ENCODE peak calls at places on chromosomes 1 and 21, in four cellular contexts. One of them, this sample, is unnamed.

GRCh38 chr1:81414417-81415087 is 386.2 kb upstream of the ADGRL2 start:
- DNase-seq in uterus: peak
- DNase-seq in body of pancreas: peak
- DNase-seq in cardiac muscle cell: peak
- DNase-seq in this sample: peak

GRCh38 chr1:170131984-170132383 is 13.8 kb upstream of the NTMT2 start:
- DNase-seq in cardiac muscle cell: no peak
- DNase-seq in body of pancreas: no peak
- DNase-seq in uterus: no peak
- DNase-seq in this sample: no peak

GRCh38 chr21:44079846-44080245 is 27.4 kb upstream of the PWP2 start:
- DNase-seq in body of pancreas: no peak
- DNase-seq in cardiac muscle cell: no peak
- DNase-seq in uterus: no peak
- DNase-seq in this sample: no peak

GRCh38 chr1:53459321-53460175 is at the start of gene DMRTB1:
- DNase-seq in body of pancreas: no peak
- DNase-seq in cardiac muscle cell: no peak
- DNase-seq in uterus: no peak
- DNase-seq in this sample: peak

GRCh38 chr1:50681931-50682330 is 258.7 kb upstream of the DMRTA2 start:
- DNase-seq in cardiac muscle cell: no peak
- DNase-seq in uterus: no peak
- DNase-seq in body of pancreas: no peak
- DNase-seq in this sample: no peak

GRCh38 chr1:115647000-115647399 is 5.2 kb downstream of the VANGL1 start:
- DNase-seq in cardiac muscle cell: no peak
- DNase-seq in body of pancreas: peak
- DNase-seq in uterus: no peak
- DNase-seq in this sample: no peak

GRCh38 chr1:24775901-24776300 is 30.7 kb downstream of the CLIC4 start:
- DNase-seq in uterus: no peak
- DNase-seq in cardiac muscle cell: no peak
- DNase-seq in body of pancreas: no peak
- DNase-seq in this sample: no peak

GRCh38 chr1:67682659-67683197 is 2.3 kb upstream of the GADD45A start:
- DNase-seq in cardiac muscle cell: no peak
- DNase-seq in body of pancreas: no peak
- DNase-seq in uterus: no peak
- DNase-seq in this sample: no peak

GRCh38 chr1:228911225-228911624 is 175.9 kb downstream of the RHOU start:
- DNase-seq in body of pancreas: no peak
- DNase-seq in cardiac muscle cell: no peak
- DNase-seq in uterus: no peak
- DNase-seq in this sample: no peak

GRCh38 chr1:89725016-89725380 is 92.1 kb downstream of the LRRC8C start:
- DNase-seq in cardiac muscle cell: no peak
- DNase-seq in uterus: no peak
- DNase-seq in body of pancreas: peak
- DNase-seq in this sample: no peak

GRCh38 chr1:94875794-94876193 is 51.1 kb downstream of the CNN3 start:
- DNase-seq in body of pancreas: no peak
- DNase-seq in uterus: no peak
- DNase-seq in cardiac muscle cell: no peak
- DNase-seq in this sample: no peak

GRCh38 chr21:42056468-42056867 is 14.6 kb upstream of the UMODL1 start:
- DNase-seq in body of pancreas: no peak
- DNase-seq in uterus: no peak
- DNase-seq in cardiac muscle cell: no peak
- DNase-seq in this sample: no peak

GRCh38 chr1:155079487-155080249 is 1.0 kb downstream of the EFNA3 start:
- DNase-seq in cardiac muscle cell: peak
- DNase-seq in body of pancreas: no peak
- DNase-seq in uterus: no peak
- DNase-seq in this sample: no peak

GRCh38 chr1:15153842-15154479 is 414 bp downstream of the TMEM51 start:
- DNase-seq in cardiac muscle cell: peak
- DNase-seq in uterus: peak
- DNase-seq in body of pancreas: peak
- DNase-seq in this sample: no peak

GRCh38 chr1:22557341-22557950 is 5.8 kb upstream of the EPHA8 start:
- DNase-seq in body of pancreas: no peak
- DNase-seq in cardiac muscle cell: peak
- DNase-seq in uterus: no peak
- DNase-seq in this sample: no peak

GRCh38 chr1:25707280-25708016 is 90.9 kb downstream of the MAN1C1 start:
- DNase-seq in uterus: peak
- DNase-seq in body of pancreas: no peak
- DNase-seq in cardiac muscle cell: no peak
- DNase-seq in this sample: no peak

GRCh38 chr1:192489748-192490147 is 85.8 kb upstream of the RGS1 start:
- DNase-seq in uterus: peak
- DNase-seq in body of pancreas: peak
- DNase-seq in cardiac muscle cell: peak
- DNase-seq in this sample: peak

GRCh38 chr1:210366767-210367166 is 38.1 kb downstream of the HHAT start:
- DNase-seq in cardiac muscle cell: no peak
- DNase-seq in uterus: no peak
- DNase-seq in body of pancreas: no peak
- DNase-seq in this sample: no peak

GRCh38 chr1:40909281-40909680 is 47.1 kb upstream of the CITED4 start:
- DNase-seq in body of pancreas: no peak
- DNase-seq in uterus: no peak
- DNase-seq in cardiac muscle cell: no peak
- DNase-seq in this sample: no peak

GRCh38 chr1:25711555-25712298 is 88.3 kb upstream of the SELENON start:
- DNase-seq in uterus: peak
- DNase-seq in cardiac muscle cell: no peak
- DNase-seq in body of pancreas: no peak
- DNase-seq in this sample: no peak

GRCh38 chr1:160916666-160917065 is 31.7 kb upstream of the ITLN1 start:
- DNase-seq in uterus: no peak
- DNase-seq in body of pancreas: no peak
- DNase-seq in cardiac muscle cell: no peak
- DNase-seq in this sample: no peak

GRCh38 chr1:44305962-44306422 is 49.1 kb downstream of the ERI3 start:
- DNase-seq in cardiac muscle cell: no peak
- DNase-seq in uterus: no peak
- DNase-seq in body of pancreas: no peak
- DNase-seq in this sample: no peak

GRCh38 chr1:2948751-2949680 is 72.3 kb upstream of the ACTRT2 start:
- DNase-seq in uterus: no peak
- DNase-seq in body of pancreas: no peak
- DNase-seq in cardiac muscle cell: no peak
- DNase-seq in this sample: no peak

GRCh38 chr1:229230893-229231753 is 39.8 kb upstream of the RAB4A start:
- DNase-seq in body of pancreas: peak
- DNase-seq in cardiac muscle cell: no peak
- DNase-seq in uterus: no peak
- DNase-seq in this sample: no peak

GRCh38 chr21:45282283-45283018 is 5.2 kb downstream of the POFUT2 start:
- DNase-seq in cardiac muscle cell: no peak
- DNase-seq in uterus: no peak
- DNase-seq in body of pancreas: no peak
- DNase-seq in this sample: no peak

GRCh38 chr21:38639782-38640750 is 141.8 kb upstream of the ERG start:
- DNase-seq in cardiac muscle cell: no peak
- DNase-seq in body of pancreas: no peak
- DNase-seq in uterus: no peak
- DNase-seq in this sample: no peak

GRCh38 chr1:180188103-180188506 is 33.4 kb downstream of the QSOX1 start:
- DNase-seq in cardiac muscle cell: peak
- DNase-seq in body of pancreas: peak
- DNase-seq in uterus: peak
- DNase-seq in this sample: no peak

GRCh38 chr1:226222686-226223085 is 778 bp upstream of the MIXL1 start:
- DNase-seq in uterus: no peak
- DNase-seq in body of pancreas: no peak
- DNase-seq in cardiac muscle cell: no peak
- DNase-seq in this sample: no peak

GRCh38 chr1:226223157-226223785 is at the start of gene MIXL1:
- DNase-seq in uterus: no peak
- DNase-seq in body of pancreas: no peak
- DNase-seq in cardiac muscle cell: peak
- DNase-seq in this sample: no peak

GRCh38 chr1:226217273-226217672 is 6.2 kb upstream of the MIXL1 start:
- DNase-seq in body of pancreas: no peak
- DNase-seq in cardiac muscle cell: peak
- DNase-seq in uterus: no peak
- DNase-seq in this sample: no peak

GRCh38 chr1:226223786-226224244 is 351 bp downstream of the MIXL1 start:
- DNase-seq in uterus: no peak
- DNase-seq in cardiac muscle cell: peak
- DNase-seq in body of pancreas: no peak
- DNase-seq in this sample: no peak

DNA sequence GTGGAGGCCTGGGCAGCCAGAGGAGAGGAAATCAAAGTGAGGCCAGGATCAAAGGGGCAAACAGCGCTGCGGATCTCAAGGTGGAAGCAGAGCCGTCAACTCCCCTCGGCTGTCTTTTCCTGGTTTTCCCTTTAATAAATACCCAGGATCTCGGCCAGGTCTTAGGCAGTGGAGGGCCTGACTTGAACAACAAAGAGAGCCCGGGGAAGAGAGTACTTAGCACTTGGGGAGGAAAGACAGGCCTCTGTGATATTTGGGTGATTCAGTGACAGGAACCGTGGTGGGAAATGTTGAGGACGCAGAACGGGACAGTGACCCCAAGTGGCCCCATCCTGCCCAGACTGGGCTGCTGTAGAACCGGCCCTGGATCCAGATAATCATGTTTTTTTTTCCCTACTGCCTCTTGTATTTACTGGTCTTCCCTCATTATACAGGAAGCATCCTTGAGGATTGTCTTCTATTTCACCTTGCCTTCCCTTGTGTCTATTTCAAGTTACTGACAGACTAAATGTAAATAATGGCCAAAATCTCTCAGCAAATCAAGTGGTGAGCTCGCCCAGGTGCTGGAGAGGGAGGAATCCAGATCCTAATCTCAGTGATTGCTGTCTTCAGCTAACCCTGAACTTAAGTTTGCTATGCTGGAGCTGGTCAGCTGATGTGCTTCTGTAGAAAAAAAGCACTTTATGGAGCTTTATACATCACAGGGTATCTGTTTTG is 2.8 kb upstream of the MIXL1 start:
- DNase-seq in body of pancreas: no peak
- DNase-seq in uterus: no peak
- DNase-seq in cardiac muscle cell: peak
- DNase-seq in this sample: no peak
- H3K27ac ChIP-seq in body of pancreas: no peak
- H3K27ac ChIP-seq in uterus: no peak
- H3K27ac ChIP-seq in cardiac muscle cell: peak
- H3K27ac ChIP-seq in this sample: no peak

DNA sequence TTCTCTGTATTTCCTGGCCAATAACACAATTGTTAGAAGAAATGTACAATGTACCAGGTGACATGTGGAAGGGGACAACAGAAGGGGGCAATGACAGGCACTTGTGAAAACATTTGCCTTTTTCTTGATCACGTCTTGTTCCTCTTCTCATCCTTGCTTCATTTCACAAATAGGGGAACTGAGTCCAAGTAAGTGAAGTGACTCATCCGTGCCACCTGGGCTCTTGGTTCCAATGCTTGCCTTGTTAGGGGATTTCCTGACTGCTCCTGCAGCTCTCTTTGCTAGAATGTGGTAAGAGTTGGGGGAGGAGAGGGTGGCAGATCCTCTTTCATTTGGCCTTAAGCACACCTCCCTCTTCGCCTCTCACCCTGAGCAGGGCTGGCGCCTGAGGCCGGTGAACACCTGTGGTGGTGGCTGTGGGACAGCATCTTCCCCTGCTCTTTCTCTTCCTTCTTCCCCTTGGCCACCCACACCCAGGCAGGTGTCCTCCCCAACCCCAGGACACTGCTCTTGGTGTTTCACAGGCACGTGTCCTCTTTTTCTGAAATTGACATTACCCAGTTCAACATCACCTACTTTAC is 2.2 kb upstream of the RHEX start:
- DNase-seq in cardiac muscle cell: no peak
- DNase-seq in uterus: no peak
- DNase-seq in body of pancreas: peak
- DNase-seq in this sample: no peak
- H3K27ac ChIP-seq in cardiac muscle cell: no peak
- H3K27ac ChIP-seq in uterus: no peak
- H3K27ac ChIP-seq in body of pancreas: no peak
- H3K27ac ChIP-seq in this sample: no peak

GRCh38 chr21:32521736-32522360 is 63.5 kb downstream of the TCP10L start:
- DNase-seq in cardiac muscle cell: no peak
- DNase-seq in uterus: no peak
- DNase-seq in body of pancreas: no peak
- DNase-seq in this sample: no peak

GRCh38 chr21:32519945-32520884 is 65.1 kb downstream of the TCP10L start:
- DNase-seq in body of pancreas: no peak
- DNase-seq in cardiac muscle cell: no peak
- DNase-seq in uterus: no peak
- DNase-seq in this sample: no peak

GRCh38 chr21:32524010-32524719 is 61.2 kb downstream of the TCP10L start:
- DNase-seq in body of pancreas: no peak
- DNase-seq in cardiac muscle cell: no peak
- DNase-seq in uterus: peak
- DNase-seq in this sample: peak

GRCh38 chr21:32523463-32523862 is 61.9 kb downstream of the TCP10L start:
- DNase-seq in body of pancreas: no peak
- DNase-seq in uterus: no peak
- DNase-seq in cardiac muscle cell: no peak
- DNase-seq in this sample: no peak

GRCh38 chr21:32520885-32521735 is 64.2 kb downstream of the TCP10L start:
- DNase-seq in uterus: peak
- DNase-seq in body of pancreas: peak
- DNase-seq in cardiac muscle cell: no peak
- DNase-seq in this sample: peak
- H3K27ac ChIP-seq in uterus: peak
- H3K27ac ChIP-seq in body of pancreas: peak
- H3K27ac ChIP-seq in cardiac muscle cell: no peak
- H3K27ac ChIP-seq in this sample: peak

GRCh38 chr1:1435911-1436633 is 582 bp downstream of the VWA1 start:
- DNase-seq in cardiac muscle cell: no peak
- DNase-seq in body of pancreas: no peak
- DNase-seq in uterus: peak
- DNase-seq in this sample: no peak
- H3K27ac ChIP-seq in cardiac muscle cell: no peak
- H3K27ac ChIP-seq in body of pancreas: peak
- H3K27ac ChIP-seq in uterus: peak
- H3K27ac ChIP-seq in this sample: peak